ENCODE peak calls at places on chromosomes 2 and 18, in four cellular contexts. N is adrenal gland, L is Peyer's patch, Z is hepatocyte. D is an unnamed sample.
A peak's percentile ranks its signal among the peaks of the same experiment; 100 is the strongest.

GRCh38 chr2:126971481-126972271 is 73.0 kb downstream of the TEX51 start:
- DNase-seq in L (peak; percentile 44), Z (peak; percentile 88), N (peak; percentile 84), D (peak; percentile 72)

GRCh38 chr2:10144771-10145518 is 22.4 kb downstream of the RRM2 start:
- DNase-seq in Z (no peak), N (no peak), L (no peak), D (no peak)

GRCh38 chr2:186135697-186136096 is 350.4 kb upstream of the ZC3H15 start:
- DNase-seq in N (no peak), Z (no peak), L (no peak), D (no peak)

GRCh38 chr2:2822143-2822542 is 491.1 kb upstream of the MYT1L start:
- DNase-seq in L (no peak), Z (no peak), N (no peak), D (no peak)

GRCh38 chr2:173750332-173750731 is 214.8 kb downstream of the SP3 start:
- DNase-seq in N (no peak), L (no peak), Z (peak; percentile 17), D (no peak)

GRCh38 chr18:34543940-34544339 is 166.2 kb upstream of the DTNA start:
- DNase-seq in N (no peak), L (no peak), Z (no peak), D (no peak)

GRCh38 chr2:231017250-231017636 is 20.1 kb upstream of the C2orf72 start:
- DNase-seq in L (no peak), N (no peak), Z (no peak), D (no peak)

GRCh38 chr2:191740016-191740419 is 62.1 kb downstream of the NABP1 start:
- DNase-seq in Z (no peak), N (no peak), L (no peak), D (no peak)

GRCh38 chr2:171834286-171834685 is 59.8 kb downstream of the SLC25A12 start:
- DNase-seq in L (no peak), Z (no peak), N (no peak), D (no peak)

GRCh38 chr2:120690521-120690920 is 45.1 kb upstream of the GLI2 start:
- DNase-seq in L (no peak), Z (no peak), N (no peak), D (no peak)

GRCh38 chr2:75090770-75091515 is 108.4 kb downstream of the TACR1 start:
- DNase-seq in N (no peak), L (no peak), Z (no peak), D (no peak)

GRCh38 chr2:129565710-129566109 is 413.8 kb upstream of the RAB6C start:
- DNase-seq in L (no peak), N (no peak), Z (no peak), D (no peak)

GRCh38 chr2:102050854-102051391 is 59.2 kb downstream of the IL1R2 start:
- DNase-seq in N (peak; percentile 90), L (peak; percentile 24), Z (peak; percentile 66), D (no peak)

GRCh38 chr2:182280128-182280527 is 146.7 kb downstream of the PDE1A start:
- DNase-seq in L (no peak), N (no peak), Z (no peak), D (no peak)

GRCh38 chr2:188042412-188042811 is 249.3 kb upstream of the GULP1 start:
- DNase-seq in Z (no peak), L (no peak), N (no peak), D (no peak)

GRCh38 chr18:49177812-49178211 is 227.0 kb upstream of the SMAD7 start:
- DNase-seq in Z (no peak), L (no peak), N (no peak), D (no peak)

GRCh38 chr2:185990861-185991525 is 252.4 kb downstream of the FSIP2 start:
- DNase-seq in N (no peak), Z (peak; percentile 32), L (no peak), D (peak; percentile 51)

GRCh38 chr2:10885479-10885863 is 26.3 kb upstream of the KCNF1 start:
- DNase-seq in L (no peak), Z (no peak), N (no peak), D (no peak)

GRCh38 chr18:23645561-23645960 is 17.1 kb downstream of the ANKRD29 start:
- DNase-seq in L (no peak), Z (no peak), N (no peak), D (no peak)

GRCh38 chr2:86037141-86037794 is 68.4 kb downstream of the POLR1A start:
- DNase-seq in Z (no peak), L (peak; percentile 44), N (peak; percentile 53), D (no peak)

GRCh38 chr2:70473101-70473722 is 80.4 kb downstream of the TGFA start:
- DNase-seq in Z (no peak), L (no peak), N (no peak), D (no peak)

GRCh38 chr18:713135-713490 is 683 bp upstream of the ENOSF1 start:
- DNase-seq in Z (no peak), L (no peak), N (no peak), D (no peak)

GRCh38 chr2:143264851-143265250 is 135.6 kb downstream of the ARHGAP15 start:
- DNase-seq in N (no peak), L (no peak), Z (no peak), D (no peak)

GRCh38 chr18:75880913-75881504 is 453.5 kb upstream of the SMIM21 start:
- DNase-seq in N (no peak), Z (no peak), L (no peak), D (no peak)

GRCh38 chr2:20596973-20597867 is 53.7 kb downstream of the HS1BP3 start:
- DNase-seq in L (no peak), Z (peak; percentile 64), N (peak; percentile 92), D (peak; percentile 63)

GRCh38 chr2:212979799-212980198 is 171.6 kb downstream of the IKZF2 start:
- DNase-seq in N (no peak), L (no peak), Z (no peak), D (peak; percentile 47)

DNA sequence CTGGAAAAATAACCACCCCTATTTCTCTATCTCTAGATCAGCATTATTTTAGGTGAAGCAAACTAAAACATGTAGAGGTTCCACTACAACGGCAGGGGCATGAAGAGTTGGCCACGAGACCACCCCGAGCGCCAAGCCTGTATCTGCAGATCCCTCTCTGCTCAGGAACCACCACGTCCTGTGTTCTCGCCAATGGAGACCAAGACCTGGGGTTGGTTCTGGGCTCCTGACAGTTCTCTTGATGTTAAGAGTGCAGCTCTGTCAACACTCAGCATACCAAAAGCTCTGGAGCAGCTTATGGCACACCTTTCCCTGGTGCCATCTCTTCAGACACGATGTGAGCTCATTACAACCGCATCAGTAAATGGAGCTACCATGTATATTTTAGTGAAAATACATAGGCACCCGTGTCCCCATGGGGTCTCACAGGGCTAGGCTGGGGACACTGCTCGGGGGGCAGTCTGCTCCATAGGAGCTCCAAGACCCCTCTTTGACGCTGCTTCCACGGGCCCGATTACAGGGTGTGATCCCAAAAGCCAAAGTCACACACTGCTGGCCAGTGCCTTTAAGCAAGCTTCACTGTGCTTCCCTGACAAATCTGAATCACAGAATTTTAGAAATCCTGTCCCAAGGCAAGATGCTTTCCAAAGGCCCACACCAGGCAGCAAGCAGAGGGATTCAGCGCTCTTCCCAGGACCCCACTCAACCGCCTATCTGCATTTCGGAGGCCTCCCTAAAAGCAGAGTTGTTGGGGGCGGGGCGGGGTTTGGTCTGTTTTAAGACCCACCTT is 72.2 kb downstream of the EMILIN2 start:
- DNase-seq in Z (no peak), L (no peak), N (no peak), D (no peak)
- H3K36me3 ChIP-seq in Z (peaks cover 3% of the 10 kb centered on the region), L (no peaks in the 10 kb centered on the region), N (peaks cover 60% of the 10 kb centered on the region), D (peaks cover 3% of the 10 kb centered on the region)

DNA sequence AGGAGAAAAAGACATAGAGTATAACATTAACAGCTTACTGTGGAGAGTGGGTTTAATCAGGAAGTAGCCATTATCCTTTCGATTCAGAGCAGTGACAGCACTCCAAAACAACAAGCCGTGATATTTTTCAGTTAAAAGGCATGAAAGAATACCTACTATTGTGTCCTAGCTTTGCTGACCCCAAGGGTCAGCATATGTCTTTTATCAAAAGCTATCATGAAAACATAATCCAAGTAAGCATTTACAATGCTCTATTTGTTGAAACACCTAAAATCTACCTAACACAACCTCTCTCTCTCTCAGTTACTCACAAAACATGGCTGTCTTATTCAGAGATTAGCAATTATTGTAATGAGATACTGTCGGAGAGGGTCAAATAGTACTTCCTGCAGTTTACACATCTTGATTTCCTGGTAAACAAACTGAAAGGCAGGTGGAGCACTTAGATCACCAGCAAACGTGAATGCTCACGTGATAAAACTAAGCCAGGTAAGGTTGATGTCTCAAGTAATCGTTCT is 100.0 kb downstream of the BAZ2B start:
- DNase-seq in L (no peak), Z (peak; percentile 69), N (no peak), D (peak; percentile 23)
- H3K4me3 ChIP-seq in L (peak overlapping the region; percentile 32), Z (peak overlapping the region; percentile 12), N (peak overlapping the region; percentile 37), D (peak overlapping the region; percentile 41)

DNA sequence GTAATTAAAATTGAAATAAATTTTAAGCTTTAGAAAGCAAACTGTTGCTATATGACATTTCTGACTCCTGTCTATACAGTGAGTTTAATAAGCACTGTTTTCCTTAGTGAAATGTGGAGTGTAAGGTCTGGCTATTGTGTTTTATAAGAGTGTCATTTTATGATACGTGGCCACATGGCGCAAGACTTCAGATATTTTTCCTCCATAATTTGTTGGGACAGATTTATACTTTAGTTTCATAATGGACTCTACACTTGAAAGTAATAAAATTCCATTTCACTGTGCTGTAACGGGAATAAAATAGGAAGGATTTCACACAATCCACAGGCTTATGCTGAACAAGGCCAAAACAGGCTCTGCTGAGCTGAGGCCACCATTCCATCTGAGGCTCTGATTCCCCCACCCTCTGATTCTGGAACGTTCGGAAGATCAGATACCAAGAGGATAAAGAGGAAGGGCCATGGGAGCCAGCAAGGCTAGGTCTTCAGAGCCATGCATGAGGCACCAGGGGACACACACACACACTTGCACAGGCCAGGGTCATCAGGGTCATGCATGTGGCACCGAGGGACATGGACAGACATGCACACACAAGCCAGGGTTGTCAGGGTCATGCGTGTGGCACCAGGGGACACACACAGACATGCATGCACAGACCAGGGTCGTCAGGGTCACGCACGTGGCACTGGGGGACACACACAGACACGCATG is 35.6 kb downstream of the HDAC4 start:
- DNase-seq in N (peak; percentile 9), L (no peak), Z (no peak), D (no peak)
- H3K4me1 ChIP-seq in N (peaks cover 10% of the 10 kb centered on the region), L (no peaks in the 10 kb centered on the region), Z (peaks cover 7% of the 10 kb centered on the region), D (no peaks in the 10 kb centered on the region)

GRCh38 chr2:233115121-233115520 is 55.0 kb downstream of the INPP5D start:
- DNase-seq in L (no peak), Z (no peak), N (no peak), D (no peak)

GRCh38 chr2:233114421-233114861 is 54.3 kb downstream of the INPP5D start:
- DNase-seq in Z (no peak), N (no peak), L (no peak), D (no peak)

GRCh38 chr2:233111427-233111826 is 51.3 kb downstream of the INPP5D start:
- DNase-seq in N (no peak), L (no peak), Z (no peak), D (no peak)

GRCh38 chr2:233113114-233113452 is 52.9 kb downstream of the INPP5D start:
- DNase-seq in Z (no peak), L (no peak), N (no peak), D (no peak)

DNA sequence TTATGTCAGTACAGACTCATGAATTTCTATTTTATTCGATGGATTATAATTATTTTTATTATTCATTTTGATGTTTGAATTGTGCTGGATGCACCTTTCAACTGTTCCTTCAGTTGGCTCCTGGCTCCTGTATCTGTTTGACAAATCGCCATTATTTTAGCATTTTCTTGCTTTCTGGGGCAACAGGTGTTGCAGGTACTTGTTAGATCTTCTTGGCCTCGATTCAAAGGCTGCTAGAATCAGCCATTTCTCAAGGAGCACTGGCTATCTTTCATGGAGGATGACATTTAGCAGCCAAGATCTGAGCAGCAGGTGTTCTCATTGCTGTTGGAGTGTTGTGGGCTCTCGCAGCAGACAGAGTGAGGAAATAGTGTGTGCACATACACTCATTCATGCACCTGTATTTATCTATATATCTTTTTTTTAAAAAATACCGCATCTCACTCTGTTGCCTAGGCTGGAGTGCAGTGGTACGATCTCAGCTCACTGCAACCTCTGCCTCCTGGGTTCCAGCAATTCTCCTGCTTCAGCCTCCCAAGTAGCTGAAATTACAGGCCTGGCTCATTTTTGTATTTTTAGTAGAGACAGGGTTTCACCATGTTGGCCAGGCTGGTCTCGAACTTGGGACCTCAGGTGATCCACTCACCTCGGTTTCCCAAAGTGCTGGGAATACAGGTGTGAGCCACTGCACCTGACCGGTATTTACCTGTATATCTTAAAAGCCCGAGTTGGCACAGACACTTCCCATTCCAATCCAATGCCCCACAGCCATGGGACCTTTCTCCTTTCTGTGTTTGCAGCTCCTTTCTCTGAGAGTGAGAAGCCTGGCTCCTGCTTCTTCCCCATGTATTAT is 52.3 kb downstream of the INPP5D start:
- DNase-seq in L (no peak), Z (no peak), N (no peak), D (no peak)
- H3K36me3 ChIP-seq in L (no peaks in the 10 kb centered on the region), Z (no peaks in the 10 kb centered on the region), N (no peaks in the 10 kb centered on the region), D (no peaks in the 10 kb centered on the region)

D was measured in Caco-2.